ENCODE peak calls at places on chromosomes 5 and 9, in five cellular contexts. Z, L, Y, D and H are unnamed samples.

GRCh38 chr9:107487521-107488399 is 1.8 kb downstream of the KLF4 start:
- DNase-seq in Z (peak), L (peak), Y (peak), D (peak), H (peak)

GRCh38 chr5:143985832-143986485 is 174.0 kb downstream of the HMHB1 start:
- DNase-seq in Z (no peak), L (peak), Y (no peak), D (peak), H (no peak)

GRCh38 chr9:15136646-15137045 is 170.4 kb downstream of the TTC39B start:
- DNase-seq in Z (no peak), L (peak), Y (no peak), D (no peak), H (no peak)

GRCh38 chr5:112475747-112476435 is 56.8 kb upstream of the EPB41L4A start:
- DNase-seq in Z (no peak), L (no peak), Y (no peak), D (no peak), H (no peak)

GRCh38 chr9:33012328-33013068 is 11.1 kb upstream of the APTX start:
- DNase-seq in Z (no peak), L (no peak), Y (no peak), D (no peak), H (no peak)

GRCh38 chr5:60101561-60101960 is 208.0 kb upstream of the PDE4D start:
- DNase-seq in Z (no peak), L (no peak), Y (no peak), D (no peak), H (no peak)

GRCh38 chr9:4225291-4226119 is 74.4 kb downstream of the GLIS3 start:
- DNase-seq in Z (no peak), L (peak), Y (no peak), D (peak), H (no peak)

GRCh38 chr9:37433754-37434435 is 11.4 kb downstream of the GRHPR start:
- DNase-seq in Z (no peak), L (no peak), Y (no peak), D (no peak), H (no peak)

GRCh38 chr5:3594514-3595101 is 1.0 kb upstream of the IRX1 start:
- DNase-seq in Z (no peak), L (peak), Y (no peak), D (no peak), H (no peak)

GRCh38 chr9:68872026-68872501 is 141.8 kb downstream of the PRKACG start:
- DNase-seq in Z (no peak), L (no peak), Y (no peak), D (no peak), H (no peak)

GRCh38 chr5:175629231-175629630 is 28.6 kb upstream of the HRH2 start:
- DNase-seq in Z (no peak), L (no peak), Y (no peak), D (no peak), H (no peak)

GRCh38 chr5:17118631-17119030 is 98.8 kb upstream of the BASP1 start:
- DNase-seq in Z (peak), L (peak), Y (no peak), D (peak), H (no peak)

GRCh38 chr5:17113174-17113941 is 104.1 kb upstream of the BASP1 start:
- DNase-seq in Z (no peak), L (peak), Y (no peak), D (peak), H (no peak)

GRCh38 chr5:89297111-89297510 is 414.1 kb upstream of the MEF2C start:
- DNase-seq in Z (no peak), L (no peak), Y (no peak), D (no peak), H (no peak)

GRCh38 chr9:109335121-109335520 is 14.3 kb upstream of the EPB41L4B start:
- DNase-seq in Z (no peak), L (no peak), Y (no peak), D (no peak), H (no peak)

GRCh38 chr9:127852829-127853228 is 1.6 kb downstream of the ENG start:
- DNase-seq in Z (no peak), L (no peak), Y (no peak), D (no peak), H (no peak)

GRCh38 chr9:127853312-127854168 is 918 bp downstream of the ENG start:
- DNase-seq in Z (no peak), L (peak), Y (no peak), D (no peak), H (no peak)

GRCh38 chr9:127856094-127856740 is 1.8 kb upstream of the ENG start:
- DNase-seq in Z (no peak), L (no peak), Y (no peak), D (no peak), H (no peak)

GRCh38 chr9:127855522-127855921 is 1.1 kb upstream of the ENG start:
- DNase-seq in Z (no peak), L (no peak), Y (no peak), D (no peak), H (no peak)

DNA sequence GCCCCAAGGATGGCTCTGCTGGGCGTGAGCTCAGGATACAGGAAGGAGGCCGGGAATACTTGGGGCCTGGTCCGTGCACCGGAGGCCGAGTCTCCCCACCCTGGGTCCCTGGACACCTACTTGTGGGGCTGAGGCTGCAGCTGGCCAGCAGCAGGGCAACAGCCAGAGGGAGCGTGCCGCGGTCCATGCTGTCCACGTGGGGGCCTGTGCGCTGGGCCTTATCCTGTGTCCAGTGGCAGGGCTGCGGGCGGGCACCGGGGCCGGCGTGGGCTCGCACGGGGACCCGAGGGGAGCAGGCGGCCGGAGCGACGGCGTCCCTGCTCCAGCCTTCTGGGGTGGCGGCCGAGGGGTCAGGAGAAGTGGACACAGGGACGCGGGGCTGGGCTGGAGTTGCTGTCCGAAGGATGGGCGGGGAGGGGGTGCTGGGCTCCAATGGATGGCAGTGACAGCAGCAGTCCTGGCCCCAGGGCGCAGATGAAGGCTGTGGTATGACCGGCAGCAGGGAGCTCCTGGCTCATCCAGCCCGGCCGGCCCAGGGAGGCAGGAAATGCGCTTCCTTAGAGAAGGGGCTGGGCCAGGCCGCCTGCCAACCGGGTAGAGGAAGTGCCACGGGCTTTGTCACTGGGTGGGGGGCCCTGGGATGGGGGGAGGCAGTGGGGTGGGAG is at the start of gene ENG:
- DNase-seq in Z (peak), L (peak), Y (peak), D (peak), H (no peak)
- TF ChIP-seq CTCF in Z (no peak), L (peak), Y (no peak), D (peak), H (no peak)

DNA sequence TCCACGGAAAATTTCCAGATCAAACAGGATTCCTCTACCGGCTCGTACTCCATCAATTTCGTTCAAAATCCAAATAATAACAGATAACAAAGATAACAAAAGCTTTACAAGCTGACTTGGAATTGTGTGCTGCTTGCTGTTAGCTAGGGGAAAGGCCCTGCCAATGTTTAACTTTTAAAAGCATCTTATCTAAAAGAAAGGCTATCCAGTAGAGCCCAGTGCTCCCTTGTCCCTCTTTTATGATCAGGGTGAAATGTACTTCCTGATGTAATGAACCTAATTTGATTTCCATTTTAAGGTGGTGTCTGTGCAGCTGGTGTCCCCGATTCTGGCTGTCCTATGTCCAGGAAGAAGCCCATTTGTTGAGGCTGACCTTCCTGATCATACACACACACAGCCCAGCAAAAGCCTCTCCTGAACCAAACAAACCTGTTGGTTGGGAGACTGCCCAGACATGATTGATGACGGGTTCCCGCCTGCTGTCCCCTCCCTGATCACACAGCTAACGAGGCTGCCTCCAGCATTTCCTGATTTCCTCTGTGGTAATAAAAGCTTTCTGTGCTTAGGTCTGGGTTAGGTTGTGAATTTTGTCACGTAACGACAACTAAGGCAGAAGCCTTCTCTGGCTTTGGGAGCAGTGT is 54.2 kb downstream of the PWWP2A start:
- DNase-seq in Z (no peak), L (no peak), Y (no peak), D (no peak), H (no peak)
- TF ChIP-seq CTCF in Z (no peak), L (no peak), Y (no peak), D (no peak), H (no peak)

GRCh38 chr5:77867914-77868313 is 91.8 kb upstream of the TBCA start:
- DNase-seq in Z (no peak), L (no peak), Y (no peak), D (no peak), H (no peak)

GRCh38 chr5:77866198-77866597 is 90.1 kb upstream of the TBCA start:
- DNase-seq in Z (no peak), L (no peak), Y (no peak), D (no peak), H (no peak)

GRCh38 chr5:77864997-77865396 is 88.9 kb upstream of the TBCA start:
- DNase-seq in Z (no peak), L (no peak), Y (peak), D (no peak), H (no peak)

GRCh38 chr5:77869115-77869798 is 93.1 kb upstream of the TBCA start:
- DNase-seq in Z (no peak), L (no peak), Y (no peak), D (no peak), H (no peak)

DNA sequence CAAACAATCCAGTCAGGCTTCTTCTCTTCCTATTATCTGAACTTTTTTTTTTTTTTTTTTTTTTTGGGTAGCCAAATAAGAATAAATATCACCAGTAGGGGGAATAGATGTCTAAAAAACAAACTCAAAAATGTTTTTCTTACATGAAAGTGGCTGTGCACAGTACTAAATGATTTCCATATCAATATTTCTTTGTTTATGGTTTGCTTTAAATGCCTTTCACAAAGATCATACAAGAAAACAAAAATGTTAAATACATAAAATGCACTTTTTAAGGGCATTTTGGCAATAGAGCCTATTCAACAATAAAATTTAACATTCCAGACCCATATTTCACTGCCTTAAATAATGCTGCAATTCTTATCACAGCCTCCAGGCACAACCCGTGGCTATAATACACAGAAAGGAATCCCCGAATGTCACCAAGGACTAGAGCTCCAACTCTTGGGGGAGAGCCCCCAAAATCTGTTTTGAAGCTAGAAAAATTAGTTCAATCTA is 91.1 kb upstream of the TBCA start:
- DNase-seq in Z (no peak), L (peak), Y (no peak), D (peak), H (no peak)
- TF ChIP-seq CTCF in Z (no peak), L (peak), Y (peak), D (peak), H (no peak)

GRCh38 chr5:171617268-171617667 is 168.3 kb upstream of the SMIM23 start:
- DNase-seq in Z (no peak), L (no peak), Y (no peak), D (no peak), H (no peak)
- TF ChIP-seq CTCF in Z (no peak), L (no peak), Y (no peak), D (no peak), H (no peak)

GRCh38 chr9:122468735-122469134 is 9.0 kb downstream of the OR1J1 start:
- DNase-seq in Z (no peak), L (peak), Y (no peak), D (peak), H (no peak)

GRCh38 chr9:122463828-122464632 is 13.7 kb downstream of the OR1J1 start:
- DNase-seq in Z (no peak), L (no peak), Y (no peak), D (no peak), H (no peak)

DNA sequence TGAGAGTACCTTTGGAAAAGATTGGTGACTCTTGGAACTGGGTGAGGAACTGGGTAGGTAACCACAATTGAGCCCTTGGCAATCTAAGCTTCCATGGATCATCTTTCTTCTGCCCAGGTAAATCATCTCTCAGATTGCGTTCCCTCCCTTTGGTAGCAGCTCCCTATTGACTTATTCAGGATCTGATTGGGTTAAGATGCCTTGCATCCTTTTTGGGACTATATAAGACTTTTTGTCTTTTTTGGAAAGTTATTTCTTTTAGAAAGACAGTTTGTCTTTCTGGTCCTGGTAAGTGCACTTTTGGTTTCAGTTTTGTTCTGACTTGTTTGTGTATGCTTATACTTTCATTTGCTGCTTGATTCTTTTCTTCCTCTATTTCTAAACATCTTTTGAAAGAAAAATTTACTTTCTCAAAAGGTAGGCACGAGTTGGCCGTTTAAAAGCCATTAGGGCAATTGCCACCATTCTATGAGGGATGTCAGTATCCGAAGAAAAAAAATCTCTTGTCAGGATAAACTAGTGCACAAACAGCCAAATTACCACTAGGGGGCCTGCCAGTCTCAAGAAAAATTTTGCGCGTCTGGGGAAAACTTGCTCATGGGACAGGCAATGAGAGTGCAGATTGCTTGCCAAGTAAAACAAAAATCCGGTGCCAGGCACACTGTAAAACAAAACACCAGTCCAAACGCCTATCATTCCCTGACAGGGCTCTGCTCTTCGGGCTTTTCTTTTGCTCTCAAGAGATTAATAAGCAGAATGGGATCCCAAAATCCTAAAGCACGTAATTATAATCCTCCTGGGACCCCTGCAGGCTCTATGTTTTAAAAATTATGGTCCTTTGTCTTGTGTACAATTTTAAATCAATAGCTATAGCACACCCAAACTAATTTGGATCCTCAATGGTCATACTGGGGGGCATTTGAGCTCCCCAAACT is 12.8 kb downstream of the OR1J1 start:
- DNase-seq in Z (peak), L (peak), Y (peak), D (peak), H (peak)
- TF ChIP-seq CTCF in Z (peak), L (peak), Y (peak), D (peak), H (peak)

GRCh38 chr9:121441163-121441562 is 58.5 kb downstream of the GGTA1 start:
- DNase-seq in Z (no peak), L (no peak), Y (no peak), D (no peak), H (no peak)

GRCh38 chr9:121447341-121447834 is 52.3 kb downstream of the GGTA1 start:
- DNase-seq in Z (no peak), L (peak), Y (no peak), D (peak), H (no peak)

GRCh38 chr9:121450241-121450640 is 49.4 kb downstream of the GGTA1 start:
- DNase-seq in Z (no peak), L (no peak), Y (no peak), D (no peak), H (no peak)

GRCh38 chr9:121449786-121450185 is 49.9 kb downstream of the GGTA1 start:
- DNase-seq in Z (no peak), L (no peak), Y (no peak), D (no peak), H (no peak)

DNA sequence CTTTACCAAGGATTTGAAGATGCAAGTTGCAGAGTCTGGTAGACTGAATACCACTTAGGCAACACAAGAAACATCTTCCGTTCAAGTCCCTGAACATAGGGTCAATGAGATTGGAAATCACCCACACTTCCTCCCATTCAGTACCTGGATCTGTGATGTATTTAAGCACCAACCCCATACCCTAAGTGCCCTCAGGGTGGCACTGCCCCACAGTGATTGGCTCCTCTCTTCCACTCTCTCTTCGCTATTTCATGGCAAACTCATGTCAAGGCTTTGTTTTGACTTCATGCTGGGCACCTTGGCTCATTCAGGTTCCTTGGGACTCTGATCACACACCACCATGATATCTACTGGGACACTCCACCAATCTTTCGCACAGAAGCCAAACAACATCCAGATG is 53.7 kb downstream of the GGTA1 start:
- DNase-seq in Z (no peak), L (no peak), Y (no peak), D (no peak), H (no peak)
- TF ChIP-seq CTCF in Z (no peak), L (no peak), Y (no peak), D (no peak), H (no peak)

GRCh38 chr9:89732295-89732951 is 127.6 kb downstream of the GADD45G start:
- DNase-seq in Z (no peak), L (no peak), Y (no peak), D (no peak), H (no peak)

GRCh38 chr9:89738137-89738932 is 133.5 kb downstream of the GADD45G start:
- DNase-seq in Z (no peak), L (no peak), Y (no peak), D (no peak), H (no peak)

GRCh38 chr9:89731262-89731980 is 126.6 kb downstream of the GADD45G start:
- DNase-seq in Z (no peak), L (no peak), Y (no peak), D (no peak), H (no peak)

GRCh38 chr9:89732952-89733349 is 128.1 kb downstream of the GADD45G start:
- DNase-seq in Z (no peak), L (no peak), Y (no peak), D (no peak), H (no peak)

GRCh38 chr9:89734561-89734960 is 129.7 kb downstream of the GADD45G start:
- DNase-seq in Z (no peak), L (no peak), Y (no peak), D (no peak), H (no peak)
- TF ChIP-seq CTCF in Z (no peak), L (no peak), Y (no peak), D (no peak), H (no peak)